ENCODE peak calls at places on chromosome 11, in five cellular contexts. X is NCI-H345; T is CD4-positive, alpha-beta T cell; V is PC-9; M is A549. N is an unnamed sample.

GRCh38 chr11:82818399-82819043 is 81.7 kb downstream of the PRCP start:
- DNase-seq in M (no peak), V (no peak), T (no peak), X (no peak), N (no peak)

GRCh38 chr11:130088909-130089668 is 19.4 kb downstream of the APLP2 start:
- DNase-seq in T (no peak), X (peak; percentile 30), M (no peak), V (no peak), N (no peak)

GRCh38 chr11:65629579-65629978 is 8.3 kb upstream of the SIPA1 start:
- DNase-seq in M (no peak), X (no peak), T (no peak), V (no peak), N (no peak)

GRCh38 chr11:19651654-19652053 is 61.0 kb upstream of the NAV2 start:
- DNase-seq in V (no peak), X (no peak), M (no peak), T (no peak), N (no peak)

GRCh38 chr11:11520231-11521015 is 101.4 kb downstream of the GALNT18 start:
- DNase-seq in X (no peak), T (no peak), M (no peak), V (no peak), N (no peak)

GRCh38 chr11:35605691-35606090 is 12.6 kb upstream of the FJX1 start:
- DNase-seq in T (no peak), X (no peak), M (no peak), V (no peak), N (no peak)

GRCh38 chr11:85628771-85629341 is 463 bp downstream of the TMEM126B start:
- DNase-seq in X (no peak), V (no peak), T (no peak), M (no peak), N (no peak)

GRCh38 chr11:112352907-112353306 is 92.2 kb upstream of the PLET1 start:
- DNase-seq in M (no peak), T (no peak), V (peak; percentile 34), X (no peak), N (no peak)

GRCh38 chr11:17129003-17129402 is 51.5 kb upstream of the RPS13 start:
- DNase-seq in M (no peak), X (no peak), T (no peak), V (no peak), N (no peak)

GRCh38 chr11:129972596-129972995 is 30.0 kb downstream of the PRDM10 start:
- DNase-seq in M (no peak), T (no peak), X (no peak), V (no peak), N (no peak)

GRCh38 chr11:128628686-128629085 is 41.3 kb upstream of the ETS1 start:
- DNase-seq in V (no peak), X (no peak), M (no peak), T (no peak), N (no peak)

GRCh38 chr11:64344721-64345120 is 4.7 kb downstream of the CCDC88B start:
- DNase-seq in X (no peak), M (no peak), T (no peak), V (no peak), N (no peak)

GRCh38 chr11:126113515-126113957 is 50.9 kb upstream of the CDON start:
- DNase-seq in T (no peak), X (peak; percentile 65), M (peak; percentile 66), V (peak; percentile 99), N (peak; percentile 90)

GRCh38 chr11:9138133-9138453 is 46.7 kb upstream of the SCUBE2 start:
- DNase-seq in V (peak; percentile 53), X (peak; percentile 95), T (no peak), M (no peak), N (no peak)

GRCh38 chr11:86182976-86183584 is 61.5 kb upstream of the EED start:
- DNase-seq in M (no peak), X (no peak), V (peak; percentile 98), T (peak; percentile 22), N (peak; percentile 87)

GRCh38 chr11:86497310-86497709 is 122.6 kb downstream of the CCDC81 start:
- DNase-seq in X (no peak), T (no peak), V (peak; percentile 96), M (no peak), N (peak; percentile 29)

GRCh38 chr11:1705121-1706052 is 8.4 kb downstream of the KRTAP5-6 start:
- DNase-seq in X (no peak), T (no peak), M (no peak), V (peak; percentile 87), N (peak; percentile 33)

GRCh38 chr11:106178361-106178760 is 100.9 kb downstream of the AASDHPPT start:
- DNase-seq in T (no peak), V (peak; percentile 63), M (no peak), X (no peak), N (no peak)

GRCh38 chr11:59865031-59865430 is 1.3 kb downstream of the TCN1 start:
- DNase-seq in T (no peak), V (peak; percentile 47), X (no peak), M (no peak), N (no peak)